ENCODE peak calls at places on chromosomes 6 and 20, in six cellular contexts. E, K, H, I, P and A are unnamed samples.

GRCh38 chr6:116887884-116888283 is 10.8 kb downstream of the RFX6 start:
- DNase-seq in P (no peak), K (no peak), I (no peak), E (no peak), H (no peak), A (no peak)

GRCh38 chr6:11354019-11354418 is 121.6 kb upstream of the NEDD9 start:
- DNase-seq in K (no peak), I (peak), E (no peak), P (no peak), H (no peak), A (peak)

GRCh38 chr6:148385379-148385778 is 42.7 kb downstream of the SASH1 start:
- DNase-seq in K (no peak), P (no peak), I (no peak), H (no peak), E (no peak), A (peak)

GRCh38 chr20:63151554-63152321 is 64.2 kb downstream of the YTHDF1 start:
- DNase-seq in I (no peak), P (no peak), K (no peak), H (peak), E (no peak), A (no peak)

GRCh38 chr20:35490736-35491181 is 35.4 kb downstream of the CEP250 start:
- DNase-seq in E (no peak), H (no peak), I (no peak), P (peak), K (no peak), A (no peak)

GRCh38 chr6:152271681-152272464 is 365.3 kb downstream of the SYNE1 start:
- DNase-seq in E (peak), P (no peak), I (peak), H (no peak), K (no peak), A (peak)

GRCh38 chr6:107128175-107128574 is 12.9 kb upstream of the BEND3 start:
- DNase-seq in K (no peak), E (no peak), P (no peak), H (no peak), I (no peak), A (no peak)

GRCh38 chr6:124984668-124985338 is 22.6 kb downstream of the RNF217 start:
- DNase-seq in K (no peak), E (no peak), P (no peak), I (no peak), H (no peak), A (no peak)

GRCh38 chr20:33561981-33562601 is 72.2 kb downstream of the CBFA2T2 start:
- DNase-seq in E (peak), K (peak), P (no peak), H (no peak), I (peak), A (peak)

GRCh38 chr20:3563113-3563512 is 92.3 kb downstream of the ATRN start:
- DNase-seq in K (no peak), H (no peak), I (no peak), E (no peak), P (no peak), A (no peak)

GRCh38 chr6:52284131-52284459 is 447 bp downstream of the MCM3 start:
- DNase-seq in K (peak), P (no peak), I (peak), E (peak), H (peak), A (peak)

GRCh38 chr6:20632696-20633095 is 98.4 kb downstream of the CDKAL1 start:
- DNase-seq in H (no peak), K (no peak), E (no peak), P (no peak), I (no peak), A (no peak)

GRCh38 chr20:2955257-2955950 is 82.1 kb downstream of the PTPRA start:
- DNase-seq in K (no peak), I (no peak), P (no peak), H (no peak), E (no peak), A (no peak)

DNA sequence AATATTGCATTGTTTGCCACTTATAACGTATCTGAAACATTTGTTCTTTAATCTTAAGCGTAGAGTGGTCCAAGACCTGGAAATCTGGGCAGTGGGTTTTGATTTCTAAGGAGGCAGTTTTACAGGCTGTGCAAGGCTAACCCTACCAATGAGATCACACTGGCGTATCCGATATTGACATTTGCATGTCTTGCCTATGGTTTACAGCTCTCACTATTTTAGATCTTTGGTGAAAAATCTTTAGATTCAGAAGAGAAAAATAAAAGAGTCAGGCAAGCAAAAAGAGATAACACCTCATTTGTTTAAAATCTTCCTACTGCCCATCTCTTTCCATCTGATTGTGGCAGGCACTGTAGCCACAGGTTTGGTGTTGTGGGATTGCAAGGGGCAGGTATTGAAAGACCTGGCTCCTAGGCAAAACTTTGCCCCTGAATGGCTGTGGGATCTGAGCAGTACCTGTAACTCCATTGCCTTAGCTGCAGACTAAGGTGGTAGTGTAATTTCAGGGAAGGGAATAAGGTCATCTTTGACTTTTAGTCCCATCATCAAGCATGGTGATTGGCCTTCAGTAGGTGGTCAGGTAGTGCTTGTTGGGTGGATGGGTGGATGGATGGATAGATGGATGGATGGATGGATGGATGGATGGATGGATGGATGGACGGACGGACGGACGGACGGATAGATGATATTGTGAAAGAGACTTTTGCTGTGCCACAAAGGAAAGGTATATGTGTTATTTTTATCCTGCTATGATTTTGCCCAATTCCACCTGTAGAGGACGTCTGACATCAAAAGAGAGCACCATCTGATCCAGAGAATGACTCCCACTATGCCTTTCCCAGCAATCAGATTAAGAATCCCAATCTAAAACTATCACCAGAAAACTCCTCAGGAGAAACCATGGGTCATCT is 1.9 kb downstream of the TNFAIP3 start:
- DNase-seq in I (no peak), K (no peak), H (no peak), E (no peak), P (no peak), A (no peak)
- TF ChIP-seq CTCF in I (no peak), K (no peak), H (no peak), E (no peak), P (no peak), A (no peak)

DNA sequence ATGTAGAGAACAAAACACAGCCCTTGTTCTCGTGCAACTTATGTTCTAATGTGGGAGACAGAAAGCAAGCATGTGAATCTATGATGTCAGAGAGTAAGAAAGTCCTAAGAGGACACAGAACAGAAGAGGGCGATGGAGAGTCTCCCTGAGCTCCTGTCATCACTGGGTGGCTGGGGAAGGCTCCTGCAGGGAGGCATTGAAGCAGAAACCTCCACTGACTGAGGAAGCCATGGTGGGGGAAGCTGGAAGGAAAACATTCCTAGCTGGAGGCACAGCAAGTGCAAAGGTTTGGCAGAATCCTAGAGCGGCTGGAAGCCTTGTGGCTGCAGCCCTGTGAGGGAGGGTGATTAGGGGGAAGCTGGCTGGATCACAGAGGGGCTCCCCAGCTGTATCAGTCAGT is 248.0 kb downstream of the CDH26 start:
- DNase-seq in P (no peak), H (no peak), K (peak), E (peak), I (no peak), A (no peak)
- TF ChIP-seq CTCF in P (no peak), H (peak), K (peak), E (peak), I (peak), A (peak)

DNA sequence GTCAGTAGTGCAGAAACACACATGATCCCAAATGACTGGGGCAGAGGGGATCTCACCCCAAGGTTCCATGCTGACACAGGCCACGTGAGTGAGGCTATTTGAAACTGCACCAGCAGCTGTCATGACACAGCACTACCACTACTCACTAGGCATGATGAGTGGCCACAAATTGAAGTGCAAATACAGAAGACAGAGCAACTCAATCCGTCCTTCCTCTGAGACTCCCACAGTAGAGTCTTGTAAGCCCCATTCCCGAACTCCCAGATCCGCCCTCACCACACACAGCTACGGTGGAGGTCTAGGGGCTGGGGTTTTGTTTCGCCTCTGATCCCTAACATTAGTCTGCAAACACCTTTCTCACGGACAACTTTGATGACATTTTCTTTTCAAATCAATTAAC is 113.3 kb upstream of the NUP153 start:
- DNase-seq in H (no peak), K (peak), E (no peak), I (no peak), P (no peak), A (no peak)
- TF ChIP-seq CTCF in H (no peak), K (no peak), E (no peak), I (no peak), P (no peak), A (no peak)

DNA sequence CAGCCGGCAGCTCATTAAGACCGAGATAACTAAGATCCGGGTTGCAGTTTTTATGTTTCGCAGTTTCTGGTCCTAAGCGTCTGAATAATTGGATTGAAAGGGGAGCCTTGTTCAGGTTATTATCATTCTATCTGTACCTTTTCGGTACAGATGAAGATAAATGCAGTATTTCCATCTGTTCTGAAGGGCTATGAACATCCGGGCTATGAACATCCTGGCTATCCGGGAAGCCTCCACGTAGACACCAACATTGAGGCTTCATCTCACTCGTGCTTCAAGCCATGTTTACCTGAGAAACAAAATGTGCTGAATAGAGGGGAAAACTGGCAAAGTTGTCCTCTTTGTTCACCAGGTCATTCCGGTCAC is 399 bp upstream of the REPS1 start:
- DNase-seq in K (no peak), H (no peak), P (no peak), E (no peak), I (no peak), A (no peak)
- TF ChIP-seq CTCF in K (no peak), H (no peak), P (peak), E (peak), I (peak), A (no peak)

DNA sequence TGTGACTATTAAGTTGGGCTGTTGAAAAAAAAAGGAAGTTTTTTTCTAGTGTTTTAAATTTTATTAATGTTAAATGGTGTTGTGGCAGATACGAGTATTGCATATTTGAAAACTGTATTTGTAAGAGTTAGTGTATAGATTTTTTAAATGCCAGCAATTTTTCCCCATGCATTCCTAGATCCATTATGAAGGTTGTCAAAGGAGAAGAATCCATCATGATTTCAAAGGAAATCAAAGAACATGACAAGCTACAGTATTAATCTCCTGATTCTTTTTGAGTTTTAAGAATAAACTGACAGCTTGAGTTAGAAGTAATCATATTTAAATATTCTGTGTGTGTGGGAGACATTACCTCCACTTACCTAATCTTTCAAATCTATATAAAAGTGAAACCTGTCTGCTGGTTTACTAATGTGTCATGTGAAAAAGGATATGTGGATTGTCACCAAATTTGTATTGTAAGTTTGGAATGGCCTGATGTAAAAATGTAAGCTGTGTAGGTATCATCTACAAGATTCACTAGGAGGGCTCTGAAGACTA is 111.0 kb upstream of the HS3ST5 start:
- DNase-seq in E (no peak), K (no peak), I (no peak), H (no peak), P (no peak), A (no peak)
- TF ChIP-seq CTCF in E (no peak), K (no peak), I (no peak), H (no peak), P (no peak), A (peak)

DNA sequence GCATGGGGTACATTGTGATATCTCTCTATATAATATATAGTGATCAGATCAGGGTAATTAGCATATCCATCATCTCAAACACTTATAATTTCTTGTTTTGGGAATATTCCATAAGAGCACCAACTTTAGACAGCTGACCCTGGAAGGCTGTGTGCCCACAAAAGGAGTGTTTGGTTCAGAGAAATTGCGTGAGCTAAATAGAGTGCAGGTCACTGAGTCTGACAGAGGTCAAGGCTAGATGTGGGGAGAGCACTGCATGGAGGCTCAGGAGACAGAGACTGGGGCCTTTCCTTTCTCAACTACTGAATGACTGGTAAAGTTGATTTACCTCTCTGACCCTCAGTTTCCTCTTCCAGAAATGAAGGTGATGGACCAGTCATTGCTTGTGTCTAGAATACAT is 114.9 kb upstream of the ADGRF1 start:
- DNase-seq in E (no peak), P (no peak), H (no peak), I (no peak), K (no peak), A (no peak)
- TF ChIP-seq CTCF in E (no peak), P (no peak), H (no peak), I (no peak), K (no peak), A (no peak)

DNA sequence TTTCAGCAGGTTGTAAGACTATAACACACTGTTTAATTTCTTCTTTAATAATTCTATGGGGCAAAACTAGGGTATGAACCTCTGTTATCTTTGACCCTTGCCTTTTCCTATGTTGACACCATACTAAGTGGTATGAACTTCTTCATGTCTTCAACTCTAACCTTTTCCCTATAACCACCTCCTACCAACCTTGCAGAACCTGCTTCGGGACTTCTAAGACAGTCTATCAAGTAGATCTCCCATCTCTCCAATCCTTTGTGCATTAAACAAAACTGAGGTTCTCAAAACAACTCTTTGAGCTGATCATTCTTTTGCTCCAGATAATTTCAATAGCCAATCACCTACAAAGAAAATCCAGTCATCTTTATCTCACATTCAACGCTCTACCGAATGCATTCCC is 23.4 kb downstream of the SNAP91 start:
- DNase-seq in E (no peak), P (no peak), H (no peak), I (no peak), K (no peak), A (no peak)
- TF ChIP-seq CTCF in E (no peak), P (no peak), H (no peak), I (no peak), K (no peak), A (no peak)

GRCh38 chr6:130307752-130308361 is 58.0 kb upstream of the TMEM200A start:
- DNase-seq in I (no peak), E (no peak), P (no peak), H (no peak), K (no peak), A (no peak)

GRCh38 chr6:130309028-130309427 is 56.8 kb upstream of the TMEM200A start:
- DNase-seq in K (no peak), P (no peak), H (no peak), I (no peak), E (no peak), A (no peak)

GRCh38 chr6:130314271-130314670 is 51.5 kb upstream of the TMEM200A start:
- DNase-seq in I (no peak), H (no peak), E (no peak), K (no peak), P (no peak), A (no peak)

GRCh38 chr6:130313206-130313605 is 52.6 kb upstream of the TMEM200A start:
- DNase-seq in I (no peak), E (no peak), H (no peak), K (no peak), P (no peak), A (no peak)
- TF ChIP-seq CTCF in I (no peak), E (no peak), H (no peak), K (peak), P (no peak), A (no peak)